ENCODE peak calls at places on chromosomes 4 and X, in five cellular contexts. W is GM20000, D is PC-3, B is activated T-helper 1 cell treated with Interleukin-2 at 50 U/mL for 16 hours, Q is RKO. I is an unnamed sample.

GRCh38 chr4:17623451-17624001 is 9.1 kb downstream of the MED28 start:
- DNase-seq in Q (no peak), B (no peak), D (no peak), W (no peak), I (no peak)

GRCh38 chr4:151331276-151332042 is 6.1 kb upstream of the SH3D19 start:
- DNase-seq in Q (peak; percentile 47), W (no peak), D (peak; percentile 84), B (no peak), I (no peak)

GRCh38 chr4:101104264-101105052 is 242.9 kb downstream of the PPP3CA start:
- DNase-seq in B (no peak), W (peak; percentile 11), D (no peak), Q (no peak), I (no peak)

GRCh38 chr4:6460876-6461275 is 11.5 kb downstream of the PPP2R2C start:
- DNase-seq in D (no peak), W (no peak), B (no peak), Q (no peak), I (no peak)

GRCh38 chr4:91325495-91325894 is 978.3 kb upstream of the GRID2 start:
- DNase-seq in Q (peak; percentile 14), B (no peak), W (no peak), D (peak; percentile 59), I (no peak)

GRCh38 chr4:157509286-157509685 is 288.8 kb downstream of the GRIA2 start:
- DNase-seq in Q (no peak), B (no peak), W (no peak), D (no peak), I (no peak)

GRCh38 chr4:87420431-87420830 is 1.9 kb upstream of the NUDT9 start:
- DNase-seq in Q (no peak), B (no peak), W (no peak), D (no peak), I (no peak)

GRCh38 chrX:150255441-150256296 is 107.4 kb upstream of the MAMLD1 start:
- DNase-seq in D (no peak), Q (no peak), W (no peak), B (no peak), I (no peak)

GRCh38 chr4:118410143-118410542 is 57.3 kb upstream of the PRSS12 start:
- DNase-seq in Q (no peak), W (no peak), B (no peak), D (peak; percentile 29), I (no peak)

GRCh38 chr4:99201687-99202086 is 17.4 kb downstream of the ADH6 start:
- DNase-seq in W (no peak), Q (peak; percentile 20), D (no peak), B (no peak), I (no peak)

GRCh38 chr4:7134737-7135388 is 57.5 kb upstream of the SORCS2 start:
- DNase-seq in Q (no peak), B (no peak), W (no peak), D (peak; percentile 50), I (no peak)

GRCh38 chr4:110533940-110534339 is 58.0 kb downstream of the ENPEP start:
- DNase-seq in W (no peak), B (no peak), Q (peak; percentile 86), D (peak; percentile 90), I (no peak)

GRCh38 chr4:73447701-73448100 is 11.7 kb downstream of the AFP start:
- DNase-seq in Q (no peak), D (peak; percentile 29), B (no peak), W (no peak), I (no peak)

GRCh38 chr4:7021930-7022658 is 21.1 kb upstream of the TADA2B start:
- DNase-seq in W (no peak), B (no peak), D (peak; percentile 91), Q (no peak), I (no peak)

GRCh38 chr4:57943672-57944071 is 833.5 kb upstream of the IGFBP7 start:
- DNase-seq in B (no peak), W (no peak), D (no peak), Q (no peak), I (no peak)

I was measured in ecto neural progenitor cell.